ENCODE peak calls at places on chromosomes 13 and 19, in eight cellular contexts. G, B, P, J, A, D, E and U are unnamed samples.

GRCh38 chr13:38264363-38265134 is 85.1 kb upstream of the UFM1 start:
- DNase-seq in B (no peak), G (no peak), A (no peak), D (no peak), E (no peak), J (no peak), P (no peak), U (no peak)

GRCh38 chr13:31807090-31807541 is 67.8 kb downstream of the RXFP2 start:
- DNase-seq in G (peak), B (no peak), P (no peak), A (no peak), D (no peak), E (peak), J (peak), U (no peak)

GRCh38 chr19:47111081-47111589 is 2.4 kb downstream of the ZC3H4 start:
- DNase-seq in G (peak), P (no peak), D (no peak), J (no peak), A (no peak), B (no peak), E (no peak), U (no peak)

GRCh38 chr13:110530839-110531499 is 30.6 kb downstream of the RAB20 start:
- DNase-seq in P (no peak), D (no peak), G (no peak), E (no peak), J (no peak), A (no peak), B (no peak), U (no peak)

GRCh38 chr13:40102854-40103253 is 447.4 kb downstream of the COG6 start:
- DNase-seq in P (peak), D (no peak), E (peak), B (peak), G (no peak), A (peak), J (peak), U (peak)

GRCh38 chr19:31354316-31354715 is 5.1 kb upstream of the TSHZ3 start:
- DNase-seq in A (no peak), D (no peak), J (no peak), G (no peak), E (no peak), B (no peak), P (no peak), U (no peak)

GRCh38 chr19:45038931-45039893 is at the start of gene CLASRP:
- DNase-seq in E (peak), P (peak), D (peak), A (peak), G (peak), B (peak), J (peak), U (peak)

GRCh38 chr13:106143392-106143791 is 392.1 kb downstream of the EFNB2 start:
- DNase-seq in P (no peak), B (no peak), A (no peak), D (no peak), E (peak), G (no peak), J (peak), U (peak)

GRCh38 chr19:52200044-52200443 is 10.2 kb downstream of the PPP2R1A start:
- DNase-seq in E (peak), A (no peak), G (no peak), B (no peak), J (no peak), D (no peak), P (no peak), U (peak)

GRCh38 chr19:58468216-58468839 is 1.4 kb downstream of the ZNF324 start:
- DNase-seq in D (peak), G (no peak), A (no peak), E (no peak), J (no peak), B (no peak), P (no peak), U (peak)

GRCh38 chr19:57888494-57889231 is at the start of gene ZNF814:
- DNase-seq in A (peak), P (peak), J (no peak), B (peak), G (no peak), E (peak), D (no peak), U (no peak)